ENCODE peak calls at places on chromosomes 16 and 17, in six cellular contexts. One of them, this sample, is unnamed. For H3K27me3, the result is how much of the 10 kb centered on the place peaks cover.

GRCh38 chr17:1002771-1003555 is 6.0 kb downstream of the TIMM22 start:
- DNase-seq in PC-9: no peak
- DNase-seq in A673: no peak
- DNase-seq in PC-3: no peak
- DNase-seq in K562: no peak
- DNase-seq in ascending aorta: no peak
- DNase-seq in this sample: no peak

GRCh38 chr16:46573008-46573833 is 48.0 kb downstream of the SHCBP1 start:
- DNase-seq in ascending aorta: no peak
- DNase-seq in PC-3: peak
- DNase-seq in K562: peak
- DNase-seq in A673: no peak
- DNase-seq in PC-9: peak
- DNase-seq in this sample: peak

GRCh38 chr16:637081-638018 is 1.2 kb upstream of the METTL26 start:
- DNase-seq in ascending aorta: no peak
- DNase-seq in A673: no peak
- DNase-seq in PC-3: peak
- DNase-seq in K562: peak
- DNase-seq in PC-9: no peak
- DNase-seq in this sample: no peak

GRCh38 chr17:59366773-59367656 is 35.6 kb downstream of the YPEL2 start:
- DNase-seq in K562: no peak
- DNase-seq in A673: no peak
- DNase-seq in ascending aorta: no peak
- DNase-seq in PC-3: peak
- DNase-seq in PC-9: no peak
- DNase-seq in this sample: no peak

GRCh38 chr16:7509919-7510705 is 177.5 kb downstream of the RBFOX1 start:
- DNase-seq in A673: no peak
- DNase-seq in PC-3: no peak
- DNase-seq in ascending aorta: no peak
- DNase-seq in PC-9: no peak
- DNase-seq in K562: no peak
- DNase-seq in this sample: no peak

GRCh38 chr17:81339180-81339501 is 44.0 kb upstream of the SLC38A10 start:
- DNase-seq in K562: no peak
- DNase-seq in A673: no peak
- DNase-seq in PC-9: no peak
- DNase-seq in PC-3: peak
- DNase-seq in ascending aorta: no peak
- DNase-seq in this sample: no peak

GRCh38 chr17:82839617-82840292 is at the start of gene ZNF750:
- DNase-seq in PC-9: peak
- DNase-seq in K562: no peak
- DNase-seq in PC-3: no peak
- DNase-seq in A673: no peak
- DNase-seq in ascending aorta: no peak
- DNase-seq in this sample: no peak

GRCh38 chr16:15742716-15743115 is 92.7 kb downstream of the NDE1 start:
- DNase-seq in K562: no peak
- DNase-seq in PC-3: no peak
- DNase-seq in A673: no peak
- DNase-seq in PC-9: no peak
- DNase-seq in ascending aorta: no peak
- DNase-seq in this sample: no peak

GRCh38 chr17:7217113-7217987 is 2.3 kb downstream of the DLG4 start:
- DNase-seq in PC-3: peak
- DNase-seq in ascending aorta: no peak
- DNase-seq in K562: peak
- DNase-seq in A673: peak
- DNase-seq in PC-9: no peak
- DNase-seq in this sample: no peak

GRCh38 chr17:7216242-7217112 is 3.2 kb downstream of the DLG4 start:
- DNase-seq in PC-9: no peak
- DNase-seq in ascending aorta: no peak
- DNase-seq in K562: no peak
- DNase-seq in A673: peak
- DNase-seq in PC-3: no peak
- DNase-seq in this sample: no peak

GRCh38 chr17:7215136-7215638 is 4.4 kb downstream of the DLG4 start:
- DNase-seq in A673: no peak
- DNase-seq in ascending aorta: no peak
- DNase-seq in K562: no peak
- DNase-seq in PC-3: peak
- DNase-seq in PC-9: no peak
- DNase-seq in this sample: peak

GRCh38 chr17:7214300-7215135 is 5.1 kb downstream of the DLG4 start:
- DNase-seq in A673: peak
- DNase-seq in PC-9: peak
- DNase-seq in ascending aorta: peak
- DNase-seq in K562: peak
- DNase-seq in PC-3: peak
- DNase-seq in this sample: peak

DNA sequence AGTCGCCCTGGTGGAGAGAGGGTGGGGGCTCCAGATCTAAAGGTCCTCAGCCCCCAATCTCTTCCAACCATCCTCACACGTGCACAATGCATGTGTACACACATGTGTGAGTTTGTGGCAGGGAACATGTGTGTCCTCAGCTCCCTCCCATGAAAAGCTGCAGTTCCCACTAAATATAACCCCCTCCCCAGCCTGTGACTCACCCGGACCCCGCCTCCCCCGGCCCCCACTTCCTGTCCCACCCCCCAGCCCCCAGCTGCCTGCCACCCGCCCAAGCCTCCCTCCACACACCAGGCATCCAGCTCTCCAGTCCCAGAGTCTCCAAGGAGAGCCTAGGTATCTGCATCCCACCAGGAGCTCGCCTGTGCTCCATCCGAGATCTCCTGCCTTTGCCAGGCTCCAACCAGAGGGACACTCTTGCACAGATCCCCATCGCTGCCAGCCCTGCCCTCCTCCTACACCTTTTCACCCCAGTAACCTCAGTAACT is 3.9 kb downstream of the DLG4 start:
- DNase-seq in PC-3: no peak
- DNase-seq in ascending aorta: no peak
- DNase-seq in PC-9: no peak
- DNase-seq in K562: no peak
- DNase-seq in A673: peak
- DNase-seq in this sample: no peak
- H3K4me3 ChIP-seq in PC-3: peak
- H3K4me3 ChIP-seq in ascending aorta: peak
- H3K4me3 ChIP-seq in PC-9: no peak
- H3K4me3 ChIP-seq in K562: peak
- H3K4me3 ChIP-seq in A673: peak
- H3K4me3 ChIP-seq in this sample: peak

GRCh38 chr17:50181155-50181554 is 15.3 kb downstream of the SGCA start:
- DNase-seq in K562: no peak
- DNase-seq in ascending aorta: no peak
- DNase-seq in A673: no peak
- DNase-seq in PC-3: no peak
- DNase-seq in PC-9: no peak
- DNase-seq in this sample: no peak

GRCh38 chr17:50180066-50180465 is 14.3 kb downstream of the SGCA start:
- DNase-seq in A673: no peak
- DNase-seq in K562: no peak
- DNase-seq in PC-3: no peak
- DNase-seq in ascending aorta: no peak
- DNase-seq in PC-9: no peak
- DNase-seq in this sample: no peak

GRCh38 chr17:50182783-50183438 is 17.1 kb downstream of the SGCA start:
- DNase-seq in A673: no peak
- DNase-seq in ascending aorta: no peak
- DNase-seq in PC-9: no peak
- DNase-seq in K562: no peak
- DNase-seq in PC-3: no peak
- DNase-seq in this sample: no peak

GRCh38 chr17:50180593-50180992 is 14.8 kb downstream of the SGCA start:
- DNase-seq in A673: no peak
- DNase-seq in PC-3: no peak
- DNase-seq in K562: no peak
- DNase-seq in PC-9: no peak
- DNase-seq in ascending aorta: no peak
- DNase-seq in this sample: no peak

DNA sequence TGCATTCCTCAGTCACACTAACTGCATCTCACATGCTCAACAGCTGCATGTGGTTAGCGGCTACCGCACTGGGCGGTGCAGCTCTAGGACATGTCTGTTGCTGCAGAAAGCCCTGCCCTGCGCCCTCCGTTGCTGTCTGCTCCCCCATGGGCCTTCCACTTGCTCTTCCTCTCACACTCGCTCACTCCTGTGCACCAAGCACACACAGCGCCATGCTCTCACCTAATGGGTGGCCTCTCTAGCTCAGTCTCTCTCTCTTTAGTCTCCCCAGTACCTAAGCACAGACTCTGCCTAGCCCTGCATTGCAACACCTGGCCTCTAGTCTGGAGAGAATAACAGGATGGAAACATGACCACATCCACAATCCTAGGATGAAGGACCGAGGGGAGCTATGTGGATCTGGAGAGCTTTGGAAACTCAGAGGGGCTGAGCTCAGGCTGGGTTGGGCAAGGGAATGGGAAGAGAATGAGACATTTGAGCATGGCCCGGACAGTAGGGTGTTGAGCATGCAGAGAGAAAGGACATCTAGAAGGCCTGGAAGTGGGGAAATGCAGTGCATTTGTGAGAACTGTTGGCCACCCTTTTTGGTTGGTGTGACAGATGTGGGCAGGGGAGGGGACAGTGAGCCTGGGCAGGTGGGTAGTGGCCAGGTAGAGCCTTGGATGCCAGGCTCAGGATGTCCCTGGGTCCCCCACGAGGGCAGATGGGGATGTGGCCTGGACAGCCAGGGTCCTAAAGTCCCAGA is 16.0 kb downstream of the SGCA start:
- DNase-seq in ascending aorta: no peak
- DNase-seq in PC-9: no peak
- DNase-seq in K562: no peak
- DNase-seq in PC-3: no peak
- DNase-seq in A673: no peak
- DNase-seq in this sample: no peak
- TF ChIP-seq CTCF in ascending aorta: no peak
- TF ChIP-seq CTCF in PC-9: no peak
- TF ChIP-seq CTCF in K562: no peak
- TF ChIP-seq CTCF in PC-3: no peak
- TF ChIP-seq CTCF in A673: no peak
- TF ChIP-seq CTCF in this sample: no peak

DNA sequence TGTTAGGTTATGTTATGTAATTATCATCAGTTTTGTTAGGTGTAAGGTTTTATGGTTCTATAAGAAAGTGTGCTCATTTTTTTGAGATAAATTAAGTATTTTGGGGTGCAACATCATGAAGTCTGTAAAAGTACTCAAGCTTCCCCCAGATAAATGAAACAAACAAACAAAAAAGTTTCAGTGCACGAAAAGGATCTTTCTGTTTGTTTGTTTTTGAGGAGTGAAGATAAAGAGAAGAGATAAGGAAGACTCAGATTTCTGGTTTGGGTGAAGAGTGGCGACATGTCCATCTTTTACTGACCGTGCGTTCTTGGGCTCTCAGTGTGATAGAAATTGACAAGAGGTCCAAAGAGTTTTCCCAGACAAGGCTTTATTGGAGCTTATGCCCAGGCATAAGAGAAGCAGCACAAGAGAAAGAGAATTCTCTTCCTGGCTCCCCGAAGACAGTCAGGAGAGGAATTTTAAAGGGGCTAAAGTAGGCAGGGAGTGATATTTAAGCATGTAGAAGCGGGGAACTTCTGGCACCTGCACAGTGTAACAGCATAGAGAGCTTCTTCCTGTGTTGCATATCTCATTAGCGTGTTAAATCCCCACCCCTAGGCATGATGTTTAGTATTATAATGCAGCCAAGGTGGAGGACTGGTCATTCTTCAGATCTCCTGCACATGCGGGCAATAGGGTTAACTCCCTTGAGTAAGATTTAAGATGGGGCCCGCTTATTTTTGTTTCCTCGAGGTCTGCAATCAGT is 71.3 kb downstream of the PLCG2 start:
- DNase-seq in ascending aorta: no peak
- DNase-seq in PC-3: no peak
- DNase-seq in K562: no peak
- DNase-seq in A673: no peak
- DNase-seq in PC-9: no peak
- DNase-seq in this sample: no peak
- H3K27me3 ChIP-seq in ascending aorta: under half
- H3K27me3 ChIP-seq in PC-3: under half
- H3K27me3 ChIP-seq in K562: under half
- H3K27me3 ChIP-seq in A673: under half
- H3K27me3 ChIP-seq in PC-9: under half
- H3K27me3 ChIP-seq in this sample: under half

GRCh38 chr17:19744492-19744891 is 3.6 kb downstream of the ALDH3A1 start:
- DNase-seq in K562: no peak
- DNase-seq in ascending aorta: no peak
- DNase-seq in PC-9: no peak
- DNase-seq in A673: no peak
- DNase-seq in PC-3: no peak
- DNase-seq in this sample: no peak

GRCh38 chr17:19743101-19744100 is 4.7 kb downstream of the ALDH3A1 start:
- DNase-seq in PC-9: no peak
- DNase-seq in A673: no peak
- DNase-seq in ascending aorta: no peak
- DNase-seq in K562: no peak
- DNase-seq in PC-3: no peak
- DNase-seq in this sample: no peak

GRCh38 chr17:19747159-19747719 is 859 bp downstream of the ALDH3A1 start:
- DNase-seq in PC-9: peak
- DNase-seq in ascending aorta: no peak
- DNase-seq in K562: no peak
- DNase-seq in A673: no peak
- DNase-seq in PC-3: no peak
- DNase-seq in this sample: no peak

GRCh38 chr17:19746517-19746916 is 1.6 kb downstream of the ALDH3A1 start:
- DNase-seq in PC-3: no peak
- DNase-seq in ascending aorta: no peak
- DNase-seq in K562: no peak
- DNase-seq in A673: no peak
- DNase-seq in PC-9: no peak
- DNase-seq in this sample: no peak

DNA sequence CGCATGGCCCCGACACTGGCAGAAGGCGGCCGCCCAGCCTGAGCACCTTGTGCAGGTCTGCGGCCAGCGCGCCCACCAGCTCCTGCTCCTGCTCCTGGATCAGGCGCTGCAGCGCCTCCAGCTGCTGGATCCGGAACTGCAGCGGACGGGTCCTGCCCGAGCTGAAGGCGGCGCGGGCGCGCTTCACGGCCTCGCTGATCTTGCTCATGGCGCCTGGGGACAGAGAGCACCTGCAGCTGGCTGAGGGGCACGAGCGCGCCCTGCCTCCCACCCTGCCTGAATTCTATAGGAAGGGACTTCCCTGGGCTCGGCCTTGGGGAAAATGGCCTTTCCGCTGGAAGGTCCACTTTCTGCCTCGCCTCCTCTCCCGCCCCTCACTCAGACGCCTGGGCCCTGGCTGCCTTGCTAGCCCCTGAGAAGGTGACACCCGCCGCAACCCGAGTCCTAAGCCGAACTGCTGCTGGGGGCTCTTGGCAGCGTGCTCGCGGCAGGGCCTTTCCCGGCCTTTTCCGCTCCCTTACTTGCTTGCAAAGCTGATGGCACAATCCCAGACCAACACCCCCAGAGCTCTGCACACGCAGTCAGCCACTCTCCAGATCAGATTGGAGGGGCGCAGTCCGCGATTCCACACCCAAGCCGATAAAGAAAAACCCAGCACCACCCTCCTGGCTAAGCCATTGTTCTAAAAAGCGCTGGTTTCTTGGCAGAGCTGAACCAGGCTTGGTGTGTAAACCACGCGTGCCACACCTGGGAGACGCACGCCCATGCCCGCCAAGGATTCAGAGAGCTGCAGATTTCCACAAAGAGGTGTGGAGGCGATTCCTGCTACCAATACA is 3.0 kb downstream of the ALDH3A1 start:
- DNase-seq in PC-3: peak
- DNase-seq in K562: peak
- DNase-seq in PC-9: no peak
- DNase-seq in A673: peak
- DNase-seq in ascending aorta: peak
- DNase-seq in this sample: peak
- H3K4me3 ChIP-seq in PC-3: no peak
- H3K4me3 ChIP-seq in K562: no peak
- H3K4me3 ChIP-seq in PC-9: no peak
- H3K4me3 ChIP-seq in A673: peak
- H3K4me3 ChIP-seq in ascending aorta: peak
- H3K4me3 ChIP-seq in this sample: peak